ENCODE peak calls at places on chromosomes 16 and 17, in nine cellular contexts. One of them, this sample, is unnamed.

GRCh38 chr17:1709971-1710806 is at the start of gene TLCD2:
- DNase-seq in stimulated activated CD4-positive, alpha-beta T cell treated with anti-CD3 and anti-CD28 coated beads, Interleukin-4, amount 100 ng/mL, for 48 hours: no peak
- DNase-seq in NB4: no peak
- DNase-seq in AG04449: no peak
- DNase-seq in hypothalamus: peak
- DNase-seq in NCI-H345: peak
- DNase-seq in T-helper 1 cell: no peak
- DNase-seq in astrocyte of the cerebellum: no peak
- DNase-seq in GM03348: peak
- DNase-seq in this sample: peak

GRCh38 chr17:27608330-27609230 is 22.4 kb upstream of the LGALS9 start:
- DNase-seq in stimulated activated CD4-positive, alpha-beta T cell treated with anti-CD3 and anti-CD28 coated beads, Interleukin-4, amount 100 ng/mL, for 48 hours: no peak
- DNase-seq in NB4: no peak
- DNase-seq in AG04449: no peak
- DNase-seq in hypothalamus: no peak
- DNase-seq in NCI-H345: no peak
- DNase-seq in T-helper 1 cell: no peak
- DNase-seq in astrocyte of the cerebellum: no peak
- DNase-seq in GM03348: no peak
- DNase-seq in this sample: no peak

GRCh38 chr16:53829186-53829747 is 125.3 kb downstream of the FTO start:
- DNase-seq in stimulated activated CD4-positive, alpha-beta T cell treated with anti-CD3 and anti-CD28 coated beads, Interleukin-4, amount 100 ng/mL, for 48 hours: no peak
- DNase-seq in NB4: no peak
- DNase-seq in AG04449: no peak
- DNase-seq in hypothalamus: no peak
- DNase-seq in NCI-H345: no peak
- DNase-seq in T-helper 1 cell: no peak
- DNase-seq in astrocyte of the cerebellum: no peak
- DNase-seq in GM03348: peak
- DNase-seq in this sample: no peak

GRCh38 chr17:64662774-64663367 is 764 bp upstream of the SMURF2 start:
- DNase-seq in stimulated activated CD4-positive, alpha-beta T cell treated with anti-CD3 and anti-CD28 coated beads, Interleukin-4, amount 100 ng/mL, for 48 hours: no peak
- DNase-seq in NB4: no peak
- DNase-seq in AG04449: no peak
- DNase-seq in hypothalamus: no peak
- DNase-seq in NCI-H345: no peak
- DNase-seq in T-helper 1 cell: no peak
- DNase-seq in astrocyte of the cerebellum: no peak
- DNase-seq in GM03348: no peak
- DNase-seq in this sample: no peak

GRCh38 chr16:14333361-14333760 is 262.2 kb downstream of the MRTFB start:
- DNase-seq in stimulated activated CD4-positive, alpha-beta T cell treated with anti-CD3 and anti-CD28 coated beads, Interleukin-4, amount 100 ng/mL, for 48 hours: no peak
- DNase-seq in NB4: no peak
- DNase-seq in AG04449: no peak
- DNase-seq in hypothalamus: no peak
- DNase-seq in NCI-H345: no peak
- DNase-seq in T-helper 1 cell: no peak
- DNase-seq in astrocyte of the cerebellum: no peak
- DNase-seq in GM03348: no peak
- DNase-seq in this sample: no peak

GRCh38 chr17:44004077-44004760 is at the start of gene NAGS:
- DNase-seq in stimulated activated CD4-positive, alpha-beta T cell treated with anti-CD3 and anti-CD28 coated beads, Interleukin-4, amount 100 ng/mL, for 48 hours: no peak
- DNase-seq in NB4: no peak
- DNase-seq in AG04449: no peak
- DNase-seq in hypothalamus: no peak
- DNase-seq in NCI-H345: peak
- DNase-seq in T-helper 1 cell: no peak
- DNase-seq in astrocyte of the cerebellum: no peak
- DNase-seq in GM03348: no peak
- DNase-seq in this sample: no peak

GRCh38 chr16:12067714-12068401 is 91.3 kb downstream of the SNX29 start:
- DNase-seq in stimulated activated CD4-positive, alpha-beta T cell treated with anti-CD3 and anti-CD28 coated beads, Interleukin-4, amount 100 ng/mL, for 48 hours: no peak
- DNase-seq in NB4: peak
- DNase-seq in AG04449: peak
- DNase-seq in hypothalamus: peak
- DNase-seq in NCI-H345: peak
- DNase-seq in T-helper 1 cell: peak
- DNase-seq in astrocyte of the cerebellum: peak
- DNase-seq in GM03348: peak
- DNase-seq in this sample: peak

GRCh38 chr17:47957591-47958490 is at the start of gene PRR15L:
- DNase-seq in stimulated activated CD4-positive, alpha-beta T cell treated with anti-CD3 and anti-CD28 coated beads, Interleukin-4, amount 100 ng/mL, for 48 hours: no peak
- DNase-seq in NB4: no peak
- DNase-seq in AG04449: no peak
- DNase-seq in hypothalamus: no peak
- DNase-seq in NCI-H345: peak
- DNase-seq in T-helper 1 cell: no peak
- DNase-seq in astrocyte of the cerebellum: no peak
- DNase-seq in GM03348: no peak
- DNase-seq in this sample: no peak

GRCh38 chr17:64130559-64131001 is 636 bp upstream of the ERN1 start:
- DNase-seq in stimulated activated CD4-positive, alpha-beta T cell treated with anti-CD3 and anti-CD28 coated beads, Interleukin-4, amount 100 ng/mL, for 48 hours: no peak
- DNase-seq in NB4: no peak
- DNase-seq in AG04449: no peak
- DNase-seq in hypothalamus: no peak
- DNase-seq in NCI-H345: no peak
- DNase-seq in T-helper 1 cell: peak
- DNase-seq in astrocyte of the cerebellum: no peak
- DNase-seq in GM03348: no peak
- DNase-seq in this sample: no peak

GRCh38 chr17:16313159-16314090 is 39.8 kb downstream of the CENPV start:
- DNase-seq in stimulated activated CD4-positive, alpha-beta T cell treated with anti-CD3 and anti-CD28 coated beads, Interleukin-4, amount 100 ng/mL, for 48 hours: no peak
- DNase-seq in NB4: no peak
- DNase-seq in AG04449: no peak
- DNase-seq in hypothalamus: no peak
- DNase-seq in NCI-H345: no peak
- DNase-seq in T-helper 1 cell: no peak
- DNase-seq in astrocyte of the cerebellum: peak
- DNase-seq in GM03348: no peak
- DNase-seq in this sample: no peak

GRCh38 chr17:69967910-69968411 is 107.1 kb upstream of the KCNJ16 start:
- DNase-seq in stimulated activated CD4-positive, alpha-beta T cell treated with anti-CD3 and anti-CD28 coated beads, Interleukin-4, amount 100 ng/mL, for 48 hours: no peak
- DNase-seq in NB4: no peak
- DNase-seq in AG04449: peak
- DNase-seq in hypothalamus: no peak
- DNase-seq in NCI-H345: no peak
- DNase-seq in T-helper 1 cell: no peak
- DNase-seq in astrocyte of the cerebellum: peak
- DNase-seq in GM03348: peak
- DNase-seq in this sample: no peak

GRCh38 chr17:44218344-44219125 is 940 bp downstream of the UBTF start:
- DNase-seq in stimulated activated CD4-positive, alpha-beta T cell treated with anti-CD3 and anti-CD28 coated beads, Interleukin-4, amount 100 ng/mL, for 48 hours: peak
- DNase-seq in NB4: peak
- DNase-seq in AG04449: no peak
- DNase-seq in hypothalamus: peak
- DNase-seq in NCI-H345: peak
- DNase-seq in T-helper 1 cell: peak
- DNase-seq in astrocyte of the cerebellum: peak
- DNase-seq in GM03348: peak
- DNase-seq in this sample: peak

GRCh38 chr16:58843675-58844074 is 109.6 kb upstream of the GOT2 start:
- DNase-seq in stimulated activated CD4-positive, alpha-beta T cell treated with anti-CD3 and anti-CD28 coated beads, Interleukin-4, amount 100 ng/mL, for 48 hours: no peak
- DNase-seq in NB4: peak
- DNase-seq in AG04449: peak
- DNase-seq in hypothalamus: no peak
- DNase-seq in NCI-H345: no peak
- DNase-seq in T-helper 1 cell: no peak
- DNase-seq in astrocyte of the cerebellum: peak
- DNase-seq in GM03348: peak
- DNase-seq in this sample: peak

GRCh38 chr17:6279659-6280058 is 155.3 kb downstream of the AIPL1 start:
- DNase-seq in stimulated activated CD4-positive, alpha-beta T cell treated with anti-CD3 and anti-CD28 coated beads, Interleukin-4, amount 100 ng/mL, for 48 hours: no peak
- DNase-seq in NB4: no peak
- DNase-seq in AG04449: no peak
- DNase-seq in hypothalamus: no peak
- DNase-seq in NCI-H345: peak
- DNase-seq in T-helper 1 cell: no peak
- DNase-seq in astrocyte of the cerebellum: no peak
- DNase-seq in GM03348: no peak
- DNase-seq in this sample: no peak

GRCh38 chr16:80938035-80938927 is 68.4 kb downstream of the CMC2 start:
- DNase-seq in stimulated activated CD4-positive, alpha-beta T cell treated with anti-CD3 and anti-CD28 coated beads, Interleukin-4, amount 100 ng/mL, for 48 hours: no peak
- DNase-seq in NB4: no peak
- DNase-seq in AG04449: peak
- DNase-seq in hypothalamus: no peak
- DNase-seq in NCI-H345: no peak
- DNase-seq in T-helper 1 cell: no peak
- DNase-seq in astrocyte of the cerebellum: peak
- DNase-seq in GM03348: peak
- DNase-seq in this sample: no peak

GRCh38 chr17:77865109-77865611 is 93.3 kb upstream of the TNRC6C start:
- DNase-seq in stimulated activated CD4-positive, alpha-beta T cell treated with anti-CD3 and anti-CD28 coated beads, Interleukin-4, amount 100 ng/mL, for 48 hours: no peak
- DNase-seq in NB4: peak
- DNase-seq in AG04449: no peak
- DNase-seq in hypothalamus: no peak
- DNase-seq in NCI-H345: no peak
- DNase-seq in T-helper 1 cell: no peak
- DNase-seq in astrocyte of the cerebellum: no peak
- DNase-seq in GM03348: peak
- DNase-seq in this sample: no peak

GRCh38 chr16:54957403-54957802 is 26.7 kb downstream of the IRX5 start:
- DNase-seq in stimulated activated CD4-positive, alpha-beta T cell treated with anti-CD3 and anti-CD28 coated beads, Interleukin-4, amount 100 ng/mL, for 48 hours: no peak
- DNase-seq in NB4: peak
- DNase-seq in AG04449: no peak
- DNase-seq in hypothalamus: no peak
- DNase-seq in NCI-H345: peak
- DNase-seq in T-helper 1 cell: no peak
- DNase-seq in astrocyte of the cerebellum: no peak
- DNase-seq in GM03348: peak
- DNase-seq in this sample: no peak

GRCh38 chr17:64003526-64004121 is 5.5 kb downstream of the PRR29 start:
- DNase-seq in stimulated activated CD4-positive, alpha-beta T cell treated with anti-CD3 and anti-CD28 coated beads, Interleukin-4, amount 100 ng/mL, for 48 hours: no peak
- DNase-seq in NB4: no peak
- DNase-seq in AG04449: no peak
- DNase-seq in hypothalamus: no peak
- DNase-seq in NCI-H345: no peak
- DNase-seq in T-helper 1 cell: no peak
- DNase-seq in astrocyte of the cerebellum: no peak
- DNase-seq in GM03348: no peak
- DNase-seq in this sample: no peak

GRCh38 chr16:86757704-86758040 is 179.3 kb downstream of the FOXL1 start:
- DNase-seq in stimulated activated CD4-positive, alpha-beta T cell treated with anti-CD3 and anti-CD28 coated beads, Interleukin-4, amount 100 ng/mL, for 48 hours: no peak
- DNase-seq in NB4: no peak
- DNase-seq in AG04449: no peak
- DNase-seq in hypothalamus: no peak
- DNase-seq in NCI-H345: no peak
- DNase-seq in T-helper 1 cell: no peak
- DNase-seq in astrocyte of the cerebellum: no peak
- DNase-seq in GM03348: no peak
- DNase-seq in this sample: no peak

GRCh38 chr17:57355090-57355859 is 99.0 kb downstream of the MSI2 start:
- DNase-seq in stimulated activated CD4-positive, alpha-beta T cell treated with anti-CD3 and anti-CD28 coated beads, Interleukin-4, amount 100 ng/mL, for 48 hours: no peak
- DNase-seq in NB4: no peak
- DNase-seq in AG04449: no peak
- DNase-seq in hypothalamus: no peak
- DNase-seq in NCI-H345: no peak
- DNase-seq in T-helper 1 cell: no peak
- DNase-seq in astrocyte of the cerebellum: no peak
- DNase-seq in GM03348: no peak
- DNase-seq in this sample: no peak

GRCh38 chr16:4377573-4378146 is 6.0 kb downstream of the VASN start:
- DNase-seq in stimulated activated CD4-positive, alpha-beta T cell treated with anti-CD3 and anti-CD28 coated beads, Interleukin-4, amount 100 ng/mL, for 48 hours: no peak
- DNase-seq in NB4: no peak
- DNase-seq in AG04449: no peak
- DNase-seq in hypothalamus: no peak
- DNase-seq in NCI-H345: no peak
- DNase-seq in T-helper 1 cell: no peak
- DNase-seq in astrocyte of the cerebellum: no peak
- DNase-seq in GM03348: no peak
- DNase-seq in this sample: no peak

GRCh38 chr16:86033016-86033474 is 134.1 kb downstream of the IRF8 start:
- DNase-seq in stimulated activated CD4-positive, alpha-beta T cell treated with anti-CD3 and anti-CD28 coated beads, Interleukin-4, amount 100 ng/mL, for 48 hours: no peak
- DNase-seq in NB4: no peak
- DNase-seq in AG04449: no peak
- DNase-seq in hypothalamus: peak
- DNase-seq in NCI-H345: no peak
- DNase-seq in T-helper 1 cell: no peak
- DNase-seq in astrocyte of the cerebellum: no peak
- DNase-seq in GM03348: no peak
- DNase-seq in this sample: peak

GRCh38 chr17:4536742-4537411 is 18.3 kb downstream of the MYBBP1A start:
- DNase-seq in stimulated activated CD4-positive, alpha-beta T cell treated with anti-CD3 and anti-CD28 coated beads, Interleukin-4, amount 100 ng/mL, for 48 hours: no peak
- DNase-seq in NB4: peak
- DNase-seq in AG04449: no peak
- DNase-seq in hypothalamus: peak
- DNase-seq in NCI-H345: no peak
- DNase-seq in T-helper 1 cell: no peak
- DNase-seq in astrocyte of the cerebellum: no peak
- DNase-seq in GM03348: peak
- DNase-seq in this sample: no peak

GRCh38 chr17:78492116-78492799 is 84.9 kb downstream of the DNAH17 start:
- DNase-seq in stimulated activated CD4-positive, alpha-beta T cell treated with anti-CD3 and anti-CD28 coated beads, Interleukin-4, amount 100 ng/mL, for 48 hours: no peak
- DNase-seq in NB4: no peak
- DNase-seq in AG04449: no peak
- DNase-seq in hypothalamus: no peak
- DNase-seq in NCI-H345: no peak
- DNase-seq in T-helper 1 cell: no peak
- DNase-seq in astrocyte of the cerebellum: no peak
- DNase-seq in GM03348: no peak
- DNase-seq in this sample: no peak

GRCh38 chr16:17277981-17278381 is 192.8 kb downstream of the XYLT1 start:
- DNase-seq in stimulated activated CD4-positive, alpha-beta T cell treated with anti-CD3 and anti-CD28 coated beads, Interleukin-4, amount 100 ng/mL, for 48 hours: no peak
- DNase-seq in NB4: no peak
- DNase-seq in AG04449: no peak
- DNase-seq in hypothalamus: peak
- DNase-seq in NCI-H345: no peak
- DNase-seq in T-helper 1 cell: no peak
- DNase-seq in astrocyte of the cerebellum: no peak
- DNase-seq in GM03348: no peak
- DNase-seq in this sample: no peak

GRCh38 chr16:83738926-83739503 is 68.8 kb upstream of the HSBP1 start:
- DNase-seq in stimulated activated CD4-positive, alpha-beta T cell treated with anti-CD3 and anti-CD28 coated beads, Interleukin-4, amount 100 ng/mL, for 48 hours: no peak
- DNase-seq in NB4: peak
- DNase-seq in AG04449: no peak
- DNase-seq in hypothalamus: no peak
- DNase-seq in NCI-H345: no peak
- DNase-seq in T-helper 1 cell: no peak
- DNase-seq in astrocyte of the cerebellum: no peak
- DNase-seq in GM03348: no peak
- DNase-seq in this sample: no peak

GRCh38 chr17:38608648-38609047 is 2.9 kb upstream of the SRCIN1 start:
- DNase-seq in stimulated activated CD4-positive, alpha-beta T cell treated with anti-CD3 and anti-CD28 coated beads, Interleukin-4, amount 100 ng/mL, for 48 hours: no peak
- DNase-seq in NB4: no peak
- DNase-seq in AG04449: no peak
- DNase-seq in hypothalamus: no peak
- DNase-seq in NCI-H345: peak
- DNase-seq in T-helper 1 cell: no peak
- DNase-seq in astrocyte of the cerebellum: no peak
- DNase-seq in GM03348: no peak
- DNase-seq in this sample: no peak

GRCh38 chr16:59988591-59988990 is 1254.5 kb upstream of the GOT2 start:
- DNase-seq in stimulated activated CD4-positive, alpha-beta T cell treated with anti-CD3 and anti-CD28 coated beads, Interleukin-4, amount 100 ng/mL, for 48 hours: no peak
- DNase-seq in NB4: no peak
- DNase-seq in AG04449: no peak
- DNase-seq in hypothalamus: no peak
- DNase-seq in NCI-H345: no peak
- DNase-seq in T-helper 1 cell: no peak
- DNase-seq in astrocyte of the cerebellum: no peak
- DNase-seq in GM03348: no peak
- DNase-seq in this sample: no peak

GRCh38 chr17:81991684-81992513 is 14.5 kb downstream of the ASPSCR1 start:
- DNase-seq in stimulated activated CD4-positive, alpha-beta T cell treated with anti-CD3 and anti-CD28 coated beads, Interleukin-4, amount 100 ng/mL, for 48 hours: no peak
- DNase-seq in NB4: no peak
- DNase-seq in AG04449: no peak
- DNase-seq in hypothalamus: peak
- DNase-seq in NCI-H345: no peak
- DNase-seq in T-helper 1 cell: no peak
- DNase-seq in astrocyte of the cerebellum: no peak
- DNase-seq in GM03348: peak
- DNase-seq in this sample: no peak

GRCh38 chr17:76948301-76948700 is 80.1 kb downstream of the MGAT5B start:
- DNase-seq in stimulated activated CD4-positive, alpha-beta T cell treated with anti-CD3 and anti-CD28 coated beads, Interleukin-4, amount 100 ng/mL, for 48 hours: no peak
- DNase-seq in NB4: no peak
- DNase-seq in AG04449: no peak
- DNase-seq in hypothalamus: no peak
- DNase-seq in NCI-H345: no peak
- DNase-seq in T-helper 1 cell: no peak
- DNase-seq in astrocyte of the cerebellum: no peak
- DNase-seq in GM03348: no peak
- DNase-seq in this sample: no peak